ENCODE peak calls at places on chromosomes 1 and 21, in six cellular contexts. One of them, this sample, is unnamed.
A peak's percentile ranks its signal among the peaks of the same experiment; 100 is the strongest.

GRCh38 chr1:3230553-3230952 is 161.6 kb downstream of the PRDM16 start:
- DNase-seq in GM12878: no peak
- DNase-seq in H1: no peak
- DNase-seq in GM12891: no peak
- DNase-seq in K562: no peak
- DNase-seq in HepG2: no peak
- DNase-seq in this sample: no peak

GRCh38 chr1:245690153-245690552 is 535.4 kb downstream of the KIF26B start:
- DNase-seq in HepG2: no peak
- DNase-seq in H1: no peak
- DNase-seq in GM12891: no peak
- DNase-seq in GM12878: no peak
- DNase-seq in K562: no peak
- DNase-seq in this sample: no peak

GRCh38 chr1:30253361-30253760 is 470.0 kb downstream of the MATN1 start:
- DNase-seq in HepG2: no peak
- DNase-seq in H1: no peak
- DNase-seq in GM12878: no peak
- DNase-seq in K562: no peak
- DNase-seq in GM12891: no peak
- DNase-seq in this sample: no peak

GRCh38 chr1:84620720-84621313 is 46.6 kb upstream of the CTBS start:
- DNase-seq in GM12878: peak; percentile 38
- DNase-seq in GM12891: peak; percentile 78
- DNase-seq in H1: peak; percentile 96
- DNase-seq in K562: peak; percentile 88
- DNase-seq in HepG2: peak; percentile 41
- DNase-seq in this sample: peak; percentile 74

GRCh38 chr1:225626698-225627097 is 26.2 kb downstream of the ENAH start:
- DNase-seq in HepG2: no peak
- DNase-seq in K562: no peak
- DNase-seq in H1: no peak
- DNase-seq in GM12878: no peak
- DNase-seq in GM12891: no peak
- DNase-seq in this sample: no peak

GRCh38 chr21:31524140-31524539 is 135.4 kb upstream of the SOD1 start:
- DNase-seq in HepG2: no peak
- DNase-seq in K562: no peak
- DNase-seq in H1: peak; percentile 74
- DNase-seq in GM12878: no peak
- DNase-seq in GM12891: no peak
- DNase-seq in this sample: no peak

GRCh38 chr1:10762875-10763274 is 33.6 kb downstream of the CASZ1 start:
- DNase-seq in HepG2: no peak
- DNase-seq in K562: no peak
- DNase-seq in H1: no peak
- DNase-seq in GM12891: no peak
- DNase-seq in GM12878: no peak
- DNase-seq in this sample: no peak

GRCh38 chr1:207306023-207306422 is 15.5 kb upstream of the CD55 start:
- DNase-seq in GM12878: no peak
- DNase-seq in HepG2: no peak
- DNase-seq in GM12891: no peak
- DNase-seq in H1: no peak
- DNase-seq in K562: no peak
- DNase-seq in this sample: no peak

GRCh38 chr21:17506936-17507335 is 5.9 kb upstream of the CXADR start:
- DNase-seq in H1: no peak
- DNase-seq in GM12878: no peak
- DNase-seq in K562: no peak
- DNase-seq in HepG2: no peak
- DNase-seq in GM12891: no peak
- DNase-seq in this sample: no peak

GRCh38 chr21:17514124-17514481 is 1.3 kb downstream of the CXADR start:
- DNase-seq in GM12878: no peak
- DNase-seq in K562: no peak
- DNase-seq in GM12891: no peak
- DNase-seq in HepG2: peak; percentile 27
- DNase-seq in H1: no peak
- DNase-seq in this sample: no peak

GRCh38 chr21:17513214-17514123 is 626 bp downstream of the CXADR start:
- DNase-seq in HepG2: peak; percentile 16
- DNase-seq in K562: no peak
- DNase-seq in GM12891: peak; percentile 27
- DNase-seq in GM12878: no peak
- DNase-seq in H1: peak; percentile 67
- DNase-seq in this sample: peak; percentile 25

GRCh38 chr21:17512245-17513213 is at the start of gene CXADR:
- DNase-seq in GM12878: no peak
- DNase-seq in K562: peak; percentile 63
- DNase-seq in H1: peak; percentile 94
- DNase-seq in GM12891: peak; percentile 86
- DNase-seq in HepG2: peak; percentile 89
- DNase-seq in this sample: peak; percentile 72
- TF ChIP-seq POLR2A in GM12878: peak; percentile 49
- TF ChIP-seq POLR2A in K562: no peak
- TF ChIP-seq POLR2A in H1: peak; percentile 81
- TF ChIP-seq POLR2A in GM12891: no peak
- TF ChIP-seq POLR2A in HepG2: peak; percentile 96
- TF ChIP-seq POLR2A in this sample: no peak

DNA sequence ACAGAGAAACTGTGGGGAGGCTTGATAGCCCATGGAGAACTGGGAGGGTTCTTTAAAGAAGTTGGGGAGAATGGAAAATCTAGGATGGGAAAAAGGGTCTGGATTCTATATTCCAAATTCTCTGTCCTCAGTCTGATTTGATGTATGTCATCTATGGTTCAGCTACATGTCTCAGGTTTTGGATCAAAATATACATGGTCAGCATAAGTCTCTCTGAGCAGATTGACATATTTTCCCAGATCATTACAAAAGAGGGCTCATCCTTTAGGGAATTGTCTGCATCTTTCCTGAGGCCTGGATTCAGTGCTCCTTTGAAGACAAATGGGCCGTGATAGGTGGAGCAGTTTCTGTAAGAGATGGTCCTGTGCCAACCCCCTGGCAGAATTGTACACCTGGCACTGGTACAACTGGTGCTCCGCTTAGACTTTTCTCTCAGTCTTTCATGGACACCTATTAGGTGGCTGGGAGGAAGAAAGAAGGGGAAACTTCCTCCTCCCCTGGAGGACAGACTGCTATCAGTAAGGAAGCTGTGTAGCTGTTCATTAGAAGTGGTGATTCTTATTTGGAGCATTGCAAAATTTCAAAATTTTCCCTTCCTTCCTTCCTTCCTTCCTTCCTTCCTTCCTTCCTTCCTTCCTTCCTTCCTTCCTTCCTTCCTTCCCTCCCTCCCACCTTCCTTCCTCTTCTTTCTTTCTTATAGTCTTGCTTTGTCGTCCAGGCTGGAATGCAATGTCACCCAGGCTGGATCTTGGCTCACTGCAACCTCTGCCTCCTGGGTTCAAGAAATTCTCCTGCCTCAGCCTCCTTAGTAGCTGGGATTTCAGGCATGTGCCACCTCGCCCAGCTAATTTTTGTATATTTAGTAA is 26.1 kb upstream of the RGL1 start:
- DNase-seq in K562: no peak
- DNase-seq in GM12891: no peak
- DNase-seq in HepG2: no peak
- DNase-seq in GM12878: no peak
- DNase-seq in H1: no peak
- DNase-seq in this sample: no peak
- TF ChIP-seq TAF1 in K562: no peak
- TF ChIP-seq TAF1 in GM12891: no peak
- TF ChIP-seq TAF1 in HepG2: no peak
- TF ChIP-seq TAF1 in GM12878: no peak
- TF ChIP-seq TAF1 in H1: no peak
- TF ChIP-seq TAF1 in this sample: no peak

GRCh38 chr1:16151985-16152384 is 3.9 kb downstream of the EPHA2 start:
- DNase-seq in K562: no peak
- DNase-seq in GM12891: no peak
- DNase-seq in GM12878: no peak
- DNase-seq in H1: no peak
- DNase-seq in HepG2: no peak
- DNase-seq in this sample: no peak

GRCh38 chr1:16153110-16153998 is 2.5 kb downstream of the EPHA2 start:
- DNase-seq in GM12878: no peak
- DNase-seq in GM12891: no peak
- DNase-seq in K562: no peak
- DNase-seq in H1: no peak
- DNase-seq in HepG2: no peak
- DNase-seq in this sample: no peak

GRCh38 chr1:16151200-16151708 is 4.6 kb downstream of the EPHA2 start:
- DNase-seq in GM12878: no peak
- DNase-seq in HepG2: no peak
- DNase-seq in GM12891: no peak
- DNase-seq in H1: no peak
- DNase-seq in K562: peak; percentile 65
- DNase-seq in this sample: no peak

GRCh38 chr1:16153999-16154673 is 1.7 kb downstream of the EPHA2 start:
- DNase-seq in H1: no peak
- DNase-seq in HepG2: no peak
- DNase-seq in K562: no peak
- DNase-seq in GM12891: no peak
- DNase-seq in GM12878: no peak
- DNase-seq in this sample: no peak

GRCh38 chr1:16152521-16153087 is 3.3 kb downstream of the EPHA2 start:
- DNase-seq in K562: no peak
- DNase-seq in HepG2: peak; percentile 59
- DNase-seq in GM12878: no peak
- DNase-seq in H1: no peak
- DNase-seq in GM12891: no peak
- DNase-seq in this sample: no peak
- TF ChIP-seq POLR2A in K562: no peak
- TF ChIP-seq POLR2A in HepG2: no peak
- TF ChIP-seq POLR2A in GM12878: no peak
- TF ChIP-seq POLR2A in H1: no peak
- TF ChIP-seq POLR2A in GM12891: no peak
- TF ChIP-seq POLR2A in this sample: no peak

GRCh38 chr1:226863446-226863845 is 7.0 kb upstream of the PSEN2 start:
- DNase-seq in GM12891: no peak
- DNase-seq in H1: peak; percentile 41
- DNase-seq in HepG2: no peak
- DNase-seq in K562: no peak
- DNase-seq in GM12878: no peak
- DNase-seq in this sample: no peak
- TF ChIP-seq TAF1 in GM12891: no peak
- TF ChIP-seq TAF1 in H1: no peak
- TF ChIP-seq TAF1 in HepG2: no peak
- TF ChIP-seq TAF1 in K562: no peak
- TF ChIP-seq TAF1 in GM12878: no peak
- TF ChIP-seq TAF1 in this sample: no peak

DNA sequence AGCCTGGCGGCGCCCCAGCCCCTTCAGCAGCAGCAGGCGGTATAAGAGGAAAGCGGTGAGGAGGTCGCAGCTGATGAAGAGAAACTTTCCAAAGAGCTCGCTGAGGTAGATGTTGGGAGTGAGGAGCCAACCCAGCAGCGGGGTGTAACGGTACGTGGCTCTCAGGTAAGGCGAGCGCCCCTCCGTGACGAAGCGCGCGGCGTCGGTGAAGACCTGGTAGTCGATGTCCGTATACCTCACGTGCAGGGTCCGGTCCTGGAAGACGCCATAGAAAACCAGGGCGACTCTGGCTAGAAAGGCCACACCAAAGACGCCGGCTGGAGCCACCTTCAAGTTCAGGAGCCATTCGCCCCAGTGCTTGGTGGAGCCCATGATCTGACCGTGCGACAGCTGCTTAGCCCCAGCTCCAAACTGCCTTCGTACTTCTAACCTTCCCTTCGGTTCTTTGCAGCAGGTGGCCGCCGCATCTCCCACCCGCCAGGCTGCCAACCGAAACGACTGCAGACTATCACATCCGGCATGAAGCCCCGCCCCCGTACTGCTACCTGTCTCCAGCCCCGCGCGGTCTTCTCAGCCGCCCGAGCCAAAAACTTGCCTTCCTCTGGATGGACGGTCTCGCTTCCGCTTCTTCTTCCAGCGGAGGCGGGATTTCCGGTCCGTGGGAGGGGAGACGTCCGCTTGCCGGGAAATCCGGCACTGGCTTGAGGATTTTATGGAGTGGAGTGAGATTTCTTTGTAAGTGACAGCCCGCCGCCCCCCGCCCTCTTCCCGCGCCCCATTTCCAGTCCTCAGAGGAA is at the start of gene PIGM:
- DNase-seq in H1: peak; percentile 95
- DNase-seq in GM12878: peak; percentile 66
- DNase-seq in GM12891: peak; percentile 76
- DNase-seq in K562: peak; percentile 97
- DNase-seq in HepG2: peak; percentile 94
- DNase-seq in this sample: peak; percentile 80
- TF ChIP-seq POLR2A in H1: no peak
- TF ChIP-seq POLR2A in GM12878: peak; percentile 79
- TF ChIP-seq POLR2A in GM12891: peak; percentile 63
- TF ChIP-seq POLR2A in K562: peak; percentile 81
- TF ChIP-seq POLR2A in HepG2: peak; percentile 78
- TF ChIP-seq POLR2A in this sample: peak; percentile 72

DNA sequence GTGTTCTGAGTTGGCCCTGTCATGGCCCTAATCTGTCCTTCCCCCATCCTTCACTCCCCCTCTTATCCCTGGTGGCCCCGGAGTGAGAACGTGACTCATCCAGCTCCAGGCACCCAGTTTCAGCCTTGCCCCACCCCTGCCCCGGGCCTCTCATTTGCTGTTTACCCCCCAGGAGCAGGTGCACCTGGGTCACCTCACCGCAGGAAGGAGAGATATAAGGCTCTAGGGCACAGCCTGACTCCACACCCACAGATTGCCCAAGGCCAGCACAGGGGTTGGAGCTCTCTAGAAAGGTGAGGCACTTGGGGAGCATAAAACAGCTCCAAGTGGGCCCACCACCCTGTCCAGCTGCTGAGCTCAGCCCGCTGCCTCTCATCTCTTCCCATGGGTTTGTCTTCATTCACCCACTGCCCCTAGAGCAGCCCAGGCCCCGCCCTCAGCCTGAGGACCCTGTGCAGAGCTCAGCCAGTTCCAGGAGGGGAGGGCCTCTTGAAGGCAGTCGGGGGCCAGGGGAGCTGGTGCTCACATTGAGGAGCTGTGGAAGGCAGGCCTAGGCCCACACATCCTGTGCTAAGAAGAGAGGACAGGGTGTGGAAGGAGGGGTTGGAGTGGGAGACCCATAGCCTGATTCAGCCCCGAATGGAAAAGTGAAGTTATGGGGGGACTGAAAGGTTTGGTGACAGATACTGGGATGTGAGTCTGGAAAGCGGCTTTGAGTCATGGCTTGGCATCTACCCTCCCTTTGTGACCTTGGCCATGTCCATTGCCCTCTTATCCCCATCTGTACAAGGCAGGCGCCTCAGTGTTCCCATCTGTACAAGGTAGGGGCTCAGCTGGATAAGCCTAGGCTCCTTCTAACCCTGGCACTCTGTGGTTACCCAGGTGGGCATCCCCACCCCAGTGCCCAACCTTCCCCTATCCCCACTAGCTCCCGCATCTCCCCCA is 16.1 kb upstream of the GPR37L1 start:
- DNase-seq in GM12878: no peak
- DNase-seq in GM12891: no peak
- DNase-seq in H1: no peak
- DNase-seq in HepG2: no peak
- DNase-seq in K562: peak; percentile 83
- DNase-seq in this sample: no peak
- TF ChIP-seq TAF1 in GM12878: no peak
- TF ChIP-seq TAF1 in GM12891: no peak
- TF ChIP-seq TAF1 in H1: no peak
- TF ChIP-seq TAF1 in HepG2: no peak
- TF ChIP-seq TAF1 in K562: no peak
- TF ChIP-seq TAF1 in this sample: no peak

GRCh38 chr1:50978144-50978851 is 8.3 kb downstream of the CDKN2C start:
- DNase-seq in H1: peak; percentile 90
- DNase-seq in K562: peak; percentile 86
- DNase-seq in GM12891: peak; percentile 22
- DNase-seq in HepG2: peak; percentile 49
- DNase-seq in GM12878: no peak
- DNase-seq in this sample: peak; percentile 32
- TF ChIP-seq POLR2A in H1: no peak
- TF ChIP-seq POLR2A in K562: peak; percentile 78
- TF ChIP-seq POLR2A in GM12891: peak; percentile 54
- TF ChIP-seq POLR2A in HepG2: peak; percentile 65
- TF ChIP-seq POLR2A in GM12878: peak; percentile 78
- TF ChIP-seq POLR2A in this sample: no peak

This sample was measured in GM12892.